ENCODE peak calls at places on chromosomes 2 and 18, in four cellular contexts. I is HCT116, U is H1, P is K562. V is an unnamed sample. For H3K79me2, the result is how much of the 10 kb centered on the place peaks cover.

GRCh38 chr2:64120928-64121327 is 23.3 kb downstream of the PELI1 start:
- DNase-seq in I (no peak), U (no peak), P (no peak), V (no peak)

GRCh38 chr18:79402977-79403722 is 7.4 kb downstream of the NFATC1 start:
- DNase-seq in I (no peak), U (no peak), P (no peak), V (no peak)

GRCh38 chr2:119694994-119695521 is 16.1 kb downstream of the TMEM177 start:
- DNase-seq in I (no peak), U (no peak), P (no peak), V (peak)

GRCh38 chr2:102591646-102592045 is 27.7 kb upstream of the SLC9A2 start:
- DNase-seq in I (no peak), U (no peak), P (no peak), V (no peak)

GRCh38 chr2:45013229-45014015 is 4.2 kb upstream of the SIX2 start:
- DNase-seq in I (no peak), U (no peak), P (no peak), V (no peak)

GRCh38 chr18:12776821-12777471 is 74.1 kb downstream of the PSMG2 start:
- DNase-seq in I (no peak), U (no peak), P (no peak), V (no peak)

GRCh38 chr2:88078624-88079169 is 11.1 kb downstream of the SMYD1 start:
- DNase-seq in I (no peak), U (no peak), P (no peak), V (no peak)

GRCh38 chr2:120287183-120288015 is 34.7 kb downstream of the RALB start:
- DNase-seq in I (peak), U (no peak), P (no peak), V (no peak)

GRCh38 chr18:68796936-68797690 is 767 bp upstream of the CCDC102B start:
- DNase-seq in I (no peak), U (no peak), P (no peak), V (no peak)

GRCh38 chr2:10171006-10171800 is 48.7 kb downstream of the RRM2 start:
- DNase-seq in I (no peak), U (no peak), P (no peak), V (no peak)

GRCh38 chr2:55048925-55049793 is 1.1 kb downstream of the RTN4 start:
- DNase-seq in I (peak), U (peak), P (peak), V (peak)

GRCh38 chr2:191230174-191230573 is 15.0 kb upstream of the MYO1B start:
- DNase-seq in I (no peak), U (no peak), P (no peak), V (no peak)

GRCh38 chr2:223528036-223528435 is 74.1 kb downstream of the SCG2 start:
- DNase-seq in I (no peak), U (no peak), P (no peak), V (no peak)

GRCh38 chr2:112150447-112150846 is 12.3 kb downstream of the FBLN7 start:
- DNase-seq in I (no peak), U (no peak), P (no peak), V (no peak)

GRCh38 chr2:65350714-65351113 is 81.7 kb downstream of the SPRED2 start:
- DNase-seq in I (no peak), U (no peak), P (peak), V (no peak)

GRCh38 chr2:46329803-46330775 is 32.9 kb downstream of the EPAS1 start:
- DNase-seq in I (no peak), U (no peak), P (no peak), V (no peak)

GRCh38 chr2:99430614-99431258 is 59.1 kb downstream of the REV1 start:
- DNase-seq in I (no peak), U (no peak), P (no peak), V (no peak)

GRCh38 chr2:205527801-205528200 is 154.5 kb upstream of the NRP2 start:
- DNase-seq in I (no peak), U (no peak), P (no peak), V (no peak)

GRCh38 chr2:235984552-235984951 is 183.6 kb downstream of the GBX2 start:
- DNase-seq in I (no peak), U (no peak), P (no peak), V (no peak)

GRCh38 chr2:235983016-235983415 is 185.2 kb downstream of the GBX2 start:
- DNase-seq in I (no peak), U (no peak), P (no peak), V (no peak)

GRCh38 chr2:235979753-235980459 is 188.3 kb downstream of the GBX2 start:
- DNase-seq in I (no peak), U (no peak), P (no peak), V (no peak)

GRCh38 chr2:235978022-235978421 is 190.2 kb downstream of the GBX2 start:
- DNase-seq in I (no peak), U (no peak), P (no peak), V (no peak)

DNA sequence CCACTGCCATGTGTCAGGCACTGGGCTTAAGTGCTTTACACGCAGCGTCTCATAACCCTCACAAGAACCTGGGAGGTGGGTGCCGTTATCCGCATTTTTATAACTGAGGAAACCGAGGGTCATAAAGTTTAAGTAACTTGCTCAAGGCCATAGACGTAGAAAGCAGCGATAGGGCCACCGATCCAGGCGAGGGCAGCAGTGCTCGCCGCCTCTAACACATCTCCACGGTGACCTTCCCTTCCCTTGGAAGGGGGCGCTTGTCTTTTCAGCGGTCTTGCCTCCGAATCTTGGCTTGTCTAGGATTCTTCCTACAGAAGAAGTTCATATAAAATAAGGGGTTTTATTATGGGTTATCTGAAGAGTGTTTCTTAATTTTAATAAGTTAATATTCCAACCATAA is 186.6 kb downstream of the GBX2 start:
- DNase-seq in I (no peak), U (peak), P (no peak), V (no peak)
- TF ChIP-seq CTCF in I (no peak), U (peak), P (no peak), V (no peak)

DNA sequence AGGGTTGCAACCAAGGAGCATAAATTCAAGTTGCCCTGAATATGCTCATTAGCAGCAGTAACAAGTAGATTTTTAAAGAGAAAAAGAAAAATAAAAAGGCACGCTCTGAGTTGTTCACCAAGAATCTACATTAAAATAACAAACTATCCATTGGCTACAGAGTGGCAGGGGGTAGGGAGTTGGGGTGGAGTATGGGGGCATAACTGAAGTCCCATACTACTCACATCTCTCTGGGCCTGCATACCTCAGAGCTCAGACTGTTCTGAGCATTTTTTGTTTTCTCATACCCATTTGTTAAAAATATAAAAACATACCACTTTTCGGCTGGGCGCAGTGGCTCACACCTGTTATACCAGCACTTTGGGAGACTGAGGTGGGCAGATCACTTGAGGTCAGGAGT is 31.4 kb downstream of the ORC4 start:
- DNase-seq in I (no peak), U (no peak), P (no peak), V (no peak)
- H3K79me2 ChIP-seq in I (half or more), U (half or more), P (half or more), V (half or more)

GRCh38 chr2:58890865-58891525 is 649.9 kb upstream of the FANCL start:
- DNase-seq in I (no peak), U (no peak), P (peak), V (no peak)

GRCh38 chr2:58896600-58896999 is 655.5 kb upstream of the FANCL start:
- DNase-seq in I (no peak), U (no peak), P (no peak), V (no peak)

GRCh38 chr2:58891828-58892366 is 650.8 kb upstream of the FANCL start:
- DNase-seq in I (no peak), U (no peak), P (peak), V (no peak)

GRCh38 chr2:58895849-58896248 is 654.7 kb upstream of the FANCL start:
- DNase-seq in I (no peak), U (no peak), P (no peak), V (no peak)

GRCh38 chr2:58893645-58894336 is 652.7 kb upstream of the FANCL start:
- DNase-seq in I (no peak), U (no peak), P (no peak), V (no peak)
- H3K9ac ChIP-seq in I (no peak), U (no peak), P (no peak), V (no peak)

GRCh38 chr18:75163736-75164135 is 45.2 kb downstream of the PTGR3 start:
- DNase-seq in I (no peak), U (no peak), P (no peak), V (no peak)

GRCh38 chr18:75162467-75162866 is 46.5 kb downstream of the PTGR3 start:
- DNase-seq in I (no peak), U (no peak), P (no peak), V (no peak)

GRCh38 chr18:75162978-75163377 is 46.0 kb downstream of the PTGR3 start:
- DNase-seq in I (no peak), U (no peak), P (no peak), V (no peak)

GRCh38 chr18:75160315-75160714 is 48.6 kb downstream of the PTGR3 start:
- DNase-seq in I (no peak), U (no peak), P (no peak), V (no peak)

DNA sequence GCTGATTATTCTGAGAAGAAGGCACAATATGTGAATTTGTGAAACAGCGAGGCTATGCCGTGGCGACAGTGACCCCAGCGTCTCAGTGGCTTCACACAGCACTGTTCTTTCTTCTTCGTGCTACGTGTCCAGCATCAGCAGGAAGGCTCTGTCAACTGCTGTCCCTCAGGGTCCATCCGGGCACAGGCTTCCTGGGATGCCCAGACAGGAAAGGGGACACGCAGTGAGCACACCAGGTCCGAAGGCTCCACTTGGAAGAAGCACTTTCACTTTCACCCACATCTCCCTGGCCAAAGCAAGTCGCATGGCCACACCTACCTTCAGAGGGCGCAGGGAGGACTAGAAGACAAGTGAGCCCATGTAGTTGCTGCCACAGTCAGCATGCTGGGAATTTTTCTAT is 47.3 kb downstream of the PTGR3 start:
- DNase-seq in I (peak), U (no peak), P (peak), V (peak)
- TF ChIP-seq CTCF in I (no peak), U (no peak), P (peak), V (peak)

GRCh38 chr2:11366326-11366741 is 21.9 kb upstream of the ROCK2 start:
- DNase-seq in I (no peak), U (no peak), P (no peak), V (peak)
- H3K79me2 ChIP-seq in I (under half), U (under half), P (under half), V (under half)

DNA sequence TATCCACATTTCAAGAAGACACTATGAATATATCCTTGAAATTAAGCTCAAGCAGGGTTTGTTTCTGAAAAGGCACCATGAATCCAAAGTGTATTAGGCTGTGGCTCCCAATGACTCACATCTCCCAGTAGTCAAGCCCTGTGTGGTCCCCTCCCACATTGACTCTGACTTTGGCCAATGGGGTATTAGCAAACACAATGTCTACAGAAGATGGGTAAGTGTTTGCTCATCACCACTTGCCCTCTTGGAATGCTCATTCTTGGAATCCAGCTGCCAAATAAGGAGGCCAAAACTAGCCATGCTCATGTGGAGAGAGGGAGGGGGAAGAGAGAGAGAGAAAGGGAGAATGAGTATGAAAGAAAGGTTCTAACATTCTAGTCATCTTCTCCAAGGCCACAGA is 490.0 kb downstream of the TXNL1 start:
- DNase-seq in I (no peak), U (no peak), P (no peak), V (no peak)
- H3K9ac ChIP-seq in I (no peak), U (no peak), P (no peak), V (no peak)

DNA sequence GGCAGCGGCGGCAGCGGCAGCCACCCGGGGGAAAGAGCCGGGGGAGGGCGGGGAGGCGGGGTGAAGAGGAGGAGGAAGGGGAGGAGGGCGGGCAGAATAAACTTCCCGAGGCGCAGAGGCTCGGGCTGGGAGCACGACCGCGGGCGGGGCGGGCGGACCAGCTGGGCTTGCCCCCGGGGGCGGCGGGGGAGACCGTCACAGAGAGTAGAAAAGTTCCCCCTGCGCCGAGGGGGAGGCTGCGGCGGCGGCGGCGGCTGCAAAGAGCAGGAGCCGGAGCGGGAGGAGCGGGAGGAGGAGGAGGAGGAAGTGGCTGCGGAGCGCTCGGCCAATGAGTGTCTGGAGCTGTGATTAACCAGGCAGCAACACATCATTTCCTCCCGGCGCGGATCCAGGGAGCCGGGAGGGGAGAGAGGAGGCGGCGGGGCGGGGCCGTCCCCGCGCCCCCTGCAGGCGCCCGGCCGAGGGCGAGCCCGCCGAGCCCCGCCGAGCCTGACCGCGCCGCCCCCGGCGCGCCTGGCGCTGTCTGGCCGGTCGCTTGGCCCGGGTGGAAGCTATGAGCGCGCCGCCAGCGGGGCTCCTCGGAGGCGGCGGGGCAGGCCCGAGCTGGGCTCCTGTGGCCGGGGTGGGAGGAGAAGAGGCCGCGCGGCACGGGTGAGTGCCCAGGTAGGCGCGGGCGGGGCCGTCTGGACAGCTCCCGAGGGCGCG is at the start of gene ACVR1:
- DNase-seq in I (peak), U (peak), P (peak), V (peak)
- TF ChIP-seq CTCF in I (peak), U (no peak), P (peak), V (peak)